ENCODE peak calls at places on chromosomes 13 and 19, in seven cellular contexts. L is coronary artery, R is RWPE2, H is astrocyte, Y is PC-3, O is omental fat pad, V is cardiac fibroblast. F is an unnamed sample.

GRCh38 chr19:29079331-29079730 is 133.6 kb downstream of the UQCRFS1 start:
- DNase-seq in L (no peak), R (no peak), H (no peak), Y (no peak), O (no peak), V (no peak), F (no peak)

GRCh38 chr19:39032164-39032918 is at the start of gene FBXO27:
- DNase-seq in L (no peak), R (peak), H (no peak), Y (peak), O (no peak), V (peak), F (no peak)

GRCh38 chr13:36101157-36101556 is 30.0 kb downstream of the DCLK1 start:
- DNase-seq in L (no peak), R (no peak), H (no peak), Y (no peak), O (no peak), V (no peak), F (no peak)

GRCh38 chr19:925912-926594 is at the start of gene ARID3A:
- DNase-seq in L (peak), R (peak), H (peak), Y (no peak), O (no peak), V (no peak), F (peak)

GRCh38 chr19:29577662-29577963 is 28.5 kb upstream of the POP4 start:
- DNase-seq in L (peak), R (no peak), H (no peak), Y (no peak), O (no peak), V (no peak), F (no peak)

GRCh38 chr19:47998800-47999199 is 4.4 kb downstream of the ELSPBP1 start:
- DNase-seq in L (no peak), R (no peak), H (no peak), Y (no peak), O (no peak), V (no peak), F (no peak)

GRCh38 chr13:51380269-51380668 is 40.8 kb downstream of the SERPINE3 start:
- DNase-seq in L (no peak), R (no peak), H (peak), Y (peak), O (no peak), V (peak), F (no peak)

GRCh38 chr13:44281252-44282000 is 92.2 kb upstream of the SERP2 start:
- DNase-seq in L (no peak), R (no peak), H (no peak), Y (no peak), O (no peak), V (no peak), F (no peak)

GRCh38 chr19:55103190-55103589 is 14.2 kb downstream of the PPP1R12C start:
- DNase-seq in L (peak), R (no peak), H (no peak), Y (no peak), O (no peak), V (no peak), F (no peak)

GRCh38 chr19:55097864-55098715 is 19.3 kb downstream of the PPP1R12C start:
- DNase-seq in L (no peak), R (peak), H (no peak), Y (no peak), O (no peak), V (no peak), F (no peak)

GRCh38 chr19:55101261-55101660 is 16.2 kb downstream of the PPP1R12C start:
- DNase-seq in L (no peak), R (no peak), H (no peak), Y (no peak), O (no peak), V (no peak), F (no peak)

GRCh38 chr19:55098716-55099556 is 18.5 kb downstream of the PPP1R12C start:
- DNase-seq in L (no peak), R (peak), H (no peak), Y (no peak), O (no peak), V (no peak), F (no peak)

GRCh38 chr19:55099557-55100506 is 17.6 kb downstream of the PPP1R12C start:
- DNase-seq in L (no peak), R (no peak), H (no peak), Y (peak), O (no peak), V (peak), F (no peak)
- TF ChIP-seq CTCF in L (no peak), R (no peak), H (peak), Y (peak), O (no peak), V (no peak), F (no peak)

DNA sequence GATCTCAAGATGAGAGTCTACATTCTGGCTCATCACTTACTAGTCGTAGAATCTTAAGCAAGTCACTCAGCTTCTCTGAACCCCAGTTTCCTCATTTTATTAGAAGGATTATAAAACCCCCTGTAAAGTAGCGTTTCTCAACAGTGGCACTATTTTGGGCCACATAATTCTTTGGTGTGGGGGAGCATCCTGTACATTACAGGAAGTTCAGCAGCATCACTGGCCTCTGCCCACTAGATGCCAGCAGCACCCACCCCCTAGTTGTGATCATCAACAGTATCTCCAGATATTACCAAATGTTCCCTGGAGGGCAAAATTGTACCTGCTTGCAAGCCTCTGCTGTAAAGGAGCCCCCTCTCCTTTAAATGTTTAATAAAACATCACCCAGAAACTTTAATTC is 22.6 kb downstream of the STARD13 start:
- DNase-seq in L (no peak), R (no peak), H (no peak), Y (no peak), O (no peak), V (no peak), F (no peak)
- TF ChIP-seq CTCF in L (no peak), R (peak), H (no peak), Y (peak), O (no peak), V (peak), F (no peak)

GRCh38 chr19:7873304-7874079 is 698 bp downstream of the PRR36 start:
- DNase-seq in L (no peak), R (peak), H (no peak), Y (no peak), O (no peak), V (no peak), F (no peak)

GRCh38 chr19:7871280-7871529 is 3.0 kb downstream of the PRR36 start:
- DNase-seq in L (no peak), R (no peak), H (no peak), Y (no peak), O (no peak), V (no peak), F (peak)

GRCh38 chr19:7874080-7874856 is at the start of gene PRR36:
- DNase-seq in L (no peak), R (peak), H (no peak), Y (peak), O (no peak), V (no peak), F (no peak)

GRCh38 chr19:7871530-7872305 is 2.5 kb downstream of the PRR36 start:
- DNase-seq in L (no peak), R (peak), H (peak), Y (peak), O (peak), V (peak), F (peak)

DNA sequence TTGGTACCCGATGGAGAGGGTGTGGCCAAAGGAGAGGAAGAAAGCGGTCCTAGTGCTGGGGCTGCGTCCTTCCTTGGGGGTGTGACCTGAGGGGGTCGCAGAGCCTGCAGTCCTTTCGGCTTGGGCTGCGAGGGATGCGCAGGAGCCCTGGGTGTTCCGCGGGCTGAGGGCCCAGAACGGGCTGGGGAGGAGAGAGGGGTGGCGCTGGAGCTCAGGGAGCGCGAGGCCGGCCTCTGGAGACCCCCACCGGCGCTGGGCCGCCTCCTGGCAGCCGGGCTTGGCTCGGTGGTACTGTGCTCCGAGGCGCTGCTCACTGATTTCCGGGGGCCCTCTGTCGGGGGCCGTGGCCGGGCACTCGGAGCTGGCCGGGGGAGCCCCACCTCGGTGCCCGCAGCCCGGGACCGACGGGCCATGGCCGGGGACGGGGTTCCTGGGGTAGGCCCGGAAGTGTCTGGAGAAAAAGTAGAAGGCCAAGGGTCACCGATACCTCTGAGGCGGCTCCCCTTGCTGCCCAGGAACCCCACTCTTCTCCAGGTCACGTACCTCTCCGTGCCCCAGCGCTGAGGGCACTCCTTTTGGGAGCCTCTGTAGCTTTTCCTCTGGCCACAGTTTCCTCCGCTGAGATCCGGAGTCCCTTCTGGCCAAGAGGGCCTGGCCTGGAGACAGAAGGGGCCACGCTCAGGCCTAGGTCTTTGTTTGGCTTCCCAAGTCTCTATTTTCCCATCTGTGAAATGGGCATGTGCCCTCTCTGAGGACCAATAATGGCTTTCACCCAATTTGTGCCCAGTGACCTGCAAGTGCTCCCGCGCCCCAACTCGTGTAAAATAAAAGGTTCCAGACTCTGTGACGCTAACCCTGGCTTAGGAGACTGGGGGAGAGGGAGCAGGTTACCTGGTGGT is 1.6 kb downstream of the PRR36 start:
- DNase-seq in L (no peak), R (no peak), H (no peak), Y (no peak), O (no peak), V (no peak), F (no peak)
- TF ChIP-seq CTCF in L (no peak), R (no peak), H (no peak), Y (no peak), O (no peak), V (no peak), F (no peak)

DNA sequence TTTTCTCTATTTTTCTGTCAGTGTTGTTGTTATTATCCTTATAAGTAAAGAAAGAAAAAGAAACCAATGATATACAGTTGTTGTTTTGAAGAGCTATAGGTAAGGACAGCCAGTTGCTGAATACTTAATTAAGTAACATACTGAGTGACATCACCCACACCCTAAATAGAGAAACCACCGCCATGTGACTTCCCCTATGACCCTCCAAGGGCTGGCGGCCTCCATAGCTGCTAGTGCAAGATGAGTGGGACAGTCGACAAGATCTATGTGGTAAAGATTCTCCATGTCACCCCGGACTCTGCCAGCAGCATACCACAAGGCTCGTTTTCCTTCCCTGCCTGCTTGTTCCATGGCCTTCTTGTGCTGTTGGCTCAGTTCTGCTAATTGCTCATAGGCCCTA is 221.1 kb downstream of the DNAJC15 start:
- DNase-seq in L (no peak), R (no peak), H (no peak), Y (no peak), O (no peak), V (no peak), F (no peak)
- TF ChIP-seq CTCF in L (no peak), R (no peak), H (no peak), Y (no peak), O (no peak), V (no peak), F (no peak)

DNA sequence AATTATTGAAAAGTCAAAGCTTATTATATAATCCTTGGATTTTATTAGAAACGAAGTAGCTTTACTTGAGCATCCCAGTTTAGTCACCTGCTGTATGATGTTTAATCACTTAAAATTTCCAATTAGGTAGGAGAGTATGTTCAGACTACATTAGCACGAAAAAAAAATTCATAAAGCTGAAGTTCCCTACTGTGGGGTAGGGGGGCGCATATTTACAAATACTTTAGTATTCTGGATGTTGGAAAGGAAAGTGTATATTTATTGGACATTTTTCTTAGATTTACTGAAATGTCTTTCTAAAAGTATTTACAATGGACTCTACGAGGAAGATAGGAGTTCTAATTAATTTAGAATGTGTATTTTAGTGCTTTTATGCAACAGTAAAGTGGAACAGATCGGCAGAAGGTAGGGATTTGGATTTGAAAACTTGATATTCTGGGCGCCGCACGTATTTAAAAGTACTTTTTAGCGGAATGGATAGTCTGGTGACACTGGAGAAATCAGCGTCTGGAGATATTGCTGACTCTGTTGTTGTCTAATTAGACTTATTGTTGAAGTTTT is 1.9 kb downstream of the CDK8 start:
- DNase-seq in L (no peak), R (no peak), H (peak), Y (peak), O (no peak), V (peak), F (no peak)
- TF ChIP-seq CTCF in L (no peak), R (peak), H (peak), Y (peak), O (no peak), V (peak), F (peak)

GRCh38 chr19:8196271-8196908 is 12.8 kb upstream of the CERS4 start:
- DNase-seq in L (no peak), R (no peak), H (no peak), Y (no peak), O (no peak), V (no peak), F (no peak)
- TF ChIP-seq CTCF in L (no peak), R (no peak), H (no peak), Y (no peak), O (no peak), V (no peak), F (no peak)

F was measured in GM10248.